ENCODE peak calls at places on chromosome 21, in nine cellular contexts. P, Q, Y, T, R, W, U, H and D are unnamed samples.

GRCh38 chr21:35460441-35460840 is 411.3 kb upstream of the RUNX1 start:
- DNase-seq in R (no peak), P (no peak), Q (no peak), U (no peak), Y (no peak), T (no peak), H (no peak), W (no peak), D (no peak)

GRCh38 chr21:41147096-41147978 is 20.6 kb upstream of the BACE2 start:
- DNase-seq in H (no peak), R (no peak), T (no peak), P (no peak), W (no peak), Q (no peak), U (no peak), Y (no peak), D (no peak)

GRCh38 chr21:25999935-26000582 is 170.5 kb downstream of the APP start:
- DNase-seq in Y (no peak), H (no peak), P (no peak), T (no peak), U (no peak), Q (no peak), R (no peak), W (no peak), D (no peak)

GRCh38 chr21:16033193-16033592 is 303.4 kb downstream of the USP25 start:
- DNase-seq in R (no peak), U (no peak), Y (no peak), H (no peak), P (no peak), Q (no peak), W (no peak), T (no peak), D (no peak)

GRCh38 chr21:42472521-42472920 is 23.5 kb downstream of the RSPH1 start:
- DNase-seq in W (no peak), P (no peak), T (no peak), H (no peak), Y (no peak), U (no peak), R (no peak), Q (no peak), D (no peak)

GRCh38 chr21:40845621-40846020 is 1.3 kb downstream of the DSCAM start:
- DNase-seq in T (peak), W (no peak), U (no peak), P (no peak), Y (peak), H (no peak), Q (no peak), R (no peak), D (no peak)

GRCh38 chr21:26388731-26389231 is 184.3 kb downstream of the CYYR1 start:
- DNase-seq in Q (no peak), W (no peak), R (no peak), U (peak), H (peak), Y (peak), T (peak), P (no peak), D (peak)

GRCh38 chr21:39968010-39968409 is 100.8 kb downstream of the PCP4 start:
- DNase-seq in R (no peak), Q (no peak), W (no peak), Y (no peak), P (no peak), H (no peak), T (no peak), U (no peak), D (no peak)

GRCh38 chr21:14699433-14700410 is 153.6 kb upstream of the SAMSN1 start:
- DNase-seq in P (no peak), Y (no peak), W (no peak), H (no peak), T (no peak), R (no peak), Q (no peak), U (peak), D (no peak)

GRCh38 chr21:43936186-43936967 is 71.4 kb downstream of the AGPAT3 start:
- DNase-seq in Y (peak), H (no peak), Q (peak), R (no peak), U (no peak), W (no peak), T (no peak), P (no peak), D (no peak)

GRCh38 chr21:44758141-44758561 is 43.5 kb downstream of the UBE2G2 start:
- DNase-seq in T (no peak), P (no peak), U (no peak), Q (no peak), R (no peak), Y (no peak), H (no peak), W (no peak), D (no peak)

GRCh38 chr21:35239811-35240219 is 190.7 kb upstream of the RUNX1 start:
- DNase-seq in P (no peak), U (no peak), H (no peak), Q (peak), R (no peak), T (no peak), W (no peak), Y (no peak), D (no peak)

GRCh38 chr21:29105218-29105617 is 25.2 kb upstream of the MAP3K7CL start:
- DNase-seq in Q (no peak), T (peak), Y (peak), P (peak), W (no peak), R (no peak), H (peak), U (peak), D (no peak)

GRCh38 chr21:36388835-36389234 is 3.6 kb downstream of the CHAF1B start:
- DNase-seq in P (no peak), W (no peak), Q (no peak), U (no peak), Y (peak), H (no peak), T (peak), R (no peak), D (peak)

GRCh38 chr21:46455575-46456385 is 2.9 kb upstream of the DIP2A start:
- DNase-seq in Q (no peak), P (no peak), R (no peak), W (peak), U (no peak), H (no peak), T (peak), Y (peak), D (no peak)

GRCh38 chr21:35563885-35564451 is 496.4 kb downstream of the SETD4 start:
- DNase-seq in U (no peak), Y (peak), P (no peak), W (peak), T (no peak), R (no peak), H (no peak), Q (peak), D (peak)

GRCh38 chr21:33991091-33991490 is 75.5 kb upstream of the ATP5PO start:
- DNase-seq in T (no peak), U (no peak), W (no peak), Q (no peak), P (no peak), R (no peak), H (no peak), Y (peak), D (no peak)

GRCh38 chr21:35508389-35508888 is 459.3 kb upstream of the RUNX1 start:
- DNase-seq in Q (peak), P (peak), R (peak), U (peak), H (no peak), W (no peak), T (no peak), Y (peak), D (peak)

GRCh38 chr21:46028547-46029200 is 47.1 kb downstream of the COL6A1 start:
- DNase-seq in W (peak), R (no peak), H (no peak), T (no peak), P (no peak), U (no peak), Q (peak), Y (peak), D (no peak)